ENCODE peak calls at places on chromosomes 16 and 17, in four cellular contexts. B, L, W and G are unnamed samples.

GRCh38 chr16:11249233-11250061 is 6.6 kb downstream of the SOCS1 start:
- DNase-seq in L (no peak), W (no peak), B (no peak), G (no peak)

GRCh38 chr17:31672161-31672819 is 186.8 kb downstream of the COPRS start:
- DNase-seq in B (no peak), L (no peak), W (no peak), G (no peak)

GRCh38 chr17:67390646-67391480 is 13.8 kb downstream of the PITPNC1 start:
- DNase-seq in W (peak), L (no peak), B (peak), G (no peak)

GRCh38 chr16:87995644-87996043 is 44.4 kb downstream of the BANP start:
- DNase-seq in B (no peak), W (no peak), L (no peak), G (no peak)

GRCh38 chr16:89217138-89217387 is 440 bp upstream of the ZNF778 start:
- DNase-seq in B (no peak), W (peak), L (no peak), G (no peak)

GRCh38 chr17:51423421-51424160 is 163.2 kb downstream of the UTP18 start:
- DNase-seq in L (no peak), W (no peak), B (no peak), G (no peak)

GRCh38 chr17:27552467-27552779 is 78.6 kb upstream of the LGALS9 start:
- DNase-seq in B (no peak), L (no peak), W (no peak), G (no peak)

GRCh38 chr16:66588981-66589713 is 9.9 kb downstream of the CMTM2 start:
- DNase-seq in B (peak), W (no peak), L (peak), G (peak)

GRCh38 chr17:49101054-49101534 is 31.5 kb upstream of the B4GALNT2 start:
- DNase-seq in W (no peak), B (no peak), L (no peak), G (peak)

GRCh38 chr17:31074772-31075538 is 19.8 kb upstream of the NF1 start:
- DNase-seq in W (no peak), B (no peak), L (no peak), G (no peak)

GRCh38 chr17:54967621-54968258 is 714 bp downstream of the COX11 start:
- DNase-seq in B (peak), W (peak), L (peak), G (peak)

GRCh38 chr17:27345141-27345904 is 51.4 kb downstream of the WSB1 start:
- DNase-seq in W (no peak), L (peak), B (no peak), G (peak)

GRCh38 chr17:4839221-4839620 is 6.1 kb downstream of the MINK1 start:
- DNase-seq in W (no peak), L (no peak), B (no peak), G (no peak)

GRCh38 chr16:30895592-30896202 is 717 bp upstream of the CTF1 start:
- DNase-seq in B (no peak), W (no peak), L (peak), G (no peak)

GRCh38 chr17:31492880-31493655 is 101.6 kb downstream of the RAB11FIP4 start:
- DNase-seq in W (no peak), B (peak), L (peak), G (peak)